ENCODE peak calls at places on chromosomes 1 and 21, in five cellular contexts. L is HepG2, U is A549, P is K562, R is GM12878. W is an unnamed sample.

GRCh38 chr1:38239258-38239657 is 192.7 kb upstream of the POU3F1 start:
- DNase-seq in R (no peak), U (no peak), P (no peak), L (no peak), W (no peak)

GRCh38 chr1:62682531-62682930 is 5.7 kb downstream of the DOCK7 start:
- DNase-seq in P (no peak), L (peak; percentile 39), R (no peak), U (no peak), W (no peak)

GRCh38 chr1:149931212-149931805 is 3.7 kb upstream of the SF3B4 start:
- DNase-seq in U (no peak), L (no peak), P (no peak), R (no peak), W (no peak)

GRCh38 chr1:101043776-101044175 is 18.2 kb upstream of the DPH5 start:
- DNase-seq in R (no peak), U (no peak), P (no peak), L (no peak), W (no peak)

GRCh38 chr1:35924838-35925237 is 6.1 kb upstream of the AGO3 start:
- DNase-seq in L (no peak), U (no peak), R (no peak), P (no peak), W (no peak)

GRCh38 chr21:37700641-37701202 is 215.5 kb downstream of the KCNJ6 start:
- DNase-seq in R (peak; percentile 56), L (peak; percentile 48), P (peak; percentile 84), U (peak; percentile 84), W (peak; percentile 33)

GRCh38 chr1:9787702-9788101 is 36.1 kb downstream of the CLSTN1 start:
- DNase-seq in P (no peak), R (peak; percentile 70), U (no peak), L (no peak), W (no peak)

GRCh38 chr21:44489962-44490361 is 34.7 kb downstream of the LRRC3 start:
- DNase-seq in P (peak; percentile 25), L (no peak), U (no peak), R (no peak), W (no peak)

GRCh38 chr1:236830560-236830959 is 35.5 kb downstream of the MTR start:
- DNase-seq in R (no peak), L (no peak), U (no peak), P (no peak), W (no peak)

GRCh38 chr1:208093754-208094719 is 150.1 kb downstream of the PLXNA2 start:
- DNase-seq in L (peak; percentile 50), R (no peak), P (peak; percentile 83), U (peak; percentile 47), W (peak; percentile 39)

GRCh38 chr1:59404725-59405124 is 107.8 kb downstream of the FGGY start:
- DNase-seq in P (no peak), L (no peak), U (no peak), R (no peak), W (no peak)

GRCh38 chr1:24385160-24385939 is 28.2 kb downstream of the STPG1 start:
- DNase-seq in U (peak; percentile 55), R (no peak), L (no peak), P (peak; percentile 53), W (peak; percentile 77)

GRCh38 chr1:172874950-172875349 is 175.8 kb downstream of the TNFSF18 start:
- DNase-seq in L (no peak), P (no peak), R (no peak), U (no peak), W (no peak)

GRCh38 chr1:39949891-39950290 is 5.1 kb upstream of the MFSD2A start:
- DNase-seq in R (no peak), U (no peak), L (no peak), P (no peak), W (no peak)

GRCh38 chr1:154767315-154768240 is 102.5 kb downstream of the KCNN3 start:
- DNase-seq in P (no peak), U (no peak), R (no peak), L (no peak), W (no peak)

GRCh38 chr1:41517039-41517438 is 32.6 kb upstream of the EDN2 start:
- DNase-seq in U (no peak), P (no peak), L (no peak), R (no peak), W (no peak)

GRCh38 chr1:7044471-7044805 is 259.2 kb downstream of the CAMTA1 start:
- DNase-seq in R (no peak), U (no peak), L (no peak), P (no peak), W (no peak)

GRCh38 chr21:42746593-42747266 is 93.3 kb downstream of the PDE9A start:
- DNase-seq in U (no peak), L (no peak), R (no peak), P (no peak), W (no peak)

GRCh38 chr1:87392241-87393192 is 63.8 kb downstream of the LMO4 start:
- DNase-seq in R (no peak), P (no peak), L (no peak), U (peak; percentile 38), W (no peak)

GRCh38 chr1:90616395-90616794 is 100.7 kb downstream of the BARHL2 start:
- DNase-seq in U (peak; percentile 31), P (peak; percentile 72), R (no peak), L (peak; percentile 14), W (peak; percentile 25)

GRCh38 chr1:15322648-15323350 is 75.8 kb downstream of the FHAD1 start:
- DNase-seq in U (peak; percentile 46), R (no peak), L (no peak), P (peak; percentile 84), W (no peak)

GRCh38 chr1:213106298-213106697 is 55.3 kb downstream of the RPS6KC1 start:
- DNase-seq in P (no peak), U (no peak), R (no peak), L (no peak), W (no peak)
- TF ChIP-seq KDM1A in P (no peak), U (no peak), R (no peak), L (no peak), W (no peak)

DNA sequence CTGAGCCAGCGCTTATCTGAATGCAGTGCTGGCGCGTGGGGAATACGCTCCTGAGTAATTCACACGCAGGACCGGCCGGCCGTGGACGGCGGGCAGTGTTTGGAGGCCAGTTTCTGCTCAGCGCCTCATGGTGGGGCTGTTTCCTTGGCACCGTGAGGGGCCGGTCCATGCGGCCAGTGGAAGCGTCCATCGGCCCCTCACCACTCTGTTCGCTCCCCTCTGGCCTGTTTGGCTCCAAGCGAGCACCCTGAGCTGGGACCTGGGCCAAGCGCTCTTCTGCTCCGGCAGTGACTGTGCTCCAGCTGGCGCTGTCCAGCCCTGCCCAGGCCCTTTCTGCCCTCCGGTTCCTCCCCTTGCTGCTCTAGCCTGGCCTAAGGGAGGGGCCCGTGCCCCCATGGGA is 16.3 kb upstream of the PLCH2 start:
- DNase-seq in U (peak; percentile 30), R (no peak), P (no peak), L (no peak), W (no peak)
- TF ChIP-seq KDM1A in U (no peak), R (no peak), P (no peak), L (no peak), W (no peak)

GRCh38 chr1:182357913-182358312 is 33.7 kb downstream of the GLUL start:
- DNase-seq in U (no peak), R (no peak), P (no peak), L (no peak), W (no peak)
- TF ChIP-seq KDM1A in U (no peak), R (no peak), P (no peak), L (no peak), W (no peak)

DNA sequence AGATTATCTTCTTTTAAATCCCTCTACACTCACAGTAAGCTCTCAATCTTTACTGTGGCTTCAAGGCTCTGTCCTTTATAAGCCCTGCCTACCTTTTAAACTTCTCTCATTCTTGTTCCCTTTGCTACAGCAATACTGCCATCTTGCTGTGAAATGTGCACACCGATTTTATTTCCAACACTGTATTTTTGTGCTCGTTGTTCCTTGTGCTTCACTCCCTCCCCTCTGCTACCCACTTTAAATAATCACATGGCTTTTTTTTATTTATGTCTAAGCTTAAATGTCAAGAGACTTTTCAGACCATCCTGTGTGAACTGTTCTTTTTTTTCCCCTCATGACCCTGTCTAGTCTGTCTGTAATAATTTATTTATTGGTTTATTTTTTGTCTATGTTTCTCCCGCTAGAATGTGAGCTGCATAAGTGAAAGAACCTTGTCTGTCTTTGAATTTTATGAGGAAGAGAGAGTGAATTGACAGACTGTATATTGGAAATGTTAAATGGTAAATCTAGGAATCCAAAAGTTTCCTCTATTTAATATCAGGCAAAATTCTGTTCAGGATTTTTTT is 45.7 kb downstream of the ABCD3 start:
- DNase-seq in U (peak; percentile 66), R (no peak), P (peak; percentile 52), L (peak; percentile 71), W (no peak)
- TF ChIP-seq KDM1A in U (no peak), R (no peak), P (no peak), L (no peak), W (no peak)

GRCh38 chr21:33383056-33383888 is 19.9 kb upstream of the IFNGR2 start:
- DNase-seq in R (peak; percentile 98), U (peak; percentile 71), P (peak; percentile 77), L (peak; percentile 91), W (no peak)

GRCh38 chr21:33377221-33377620 is 26.0 kb upstream of the IFNGR2 start:
- DNase-seq in P (no peak), R (no peak), U (no peak), L (no peak), W (no peak)

GRCh38 chr21:33384851-33385331 is 18.3 kb upstream of the IFNGR2 start:
- DNase-seq in P (no peak), L (no peak), R (no peak), U (no peak), W (no peak)

GRCh38 chr21:33378081-33378480 is 25.1 kb upstream of the IFNGR2 start:
- DNase-seq in P (no peak), L (no peak), R (no peak), U (no peak), W (no peak)

GRCh38 chr21:33380483-33380998 is 22.7 kb upstream of the IFNGR2 start:
- DNase-seq in P (peak; percentile 86), U (peak; percentile 95), L (peak; percentile 75), R (peak; percentile 95), W (no peak)
- TF ChIP-seq KDM1A in P (peak; percentile 79), U (no peak), L (no peak), R (no peak), W (no peak)

W was measured in H1.